ENCODE peak calls at places on chromosomes 4 and X, in nine cellular contexts. One of them, this sample, is unnamed.

GRCh38 chr4:52096048-52096447 is 44.9 kb downstream of the SPATA18 start:
- DNase-seq in NCI-H460: no peak
- DNase-seq in fibroblast of the conjunctiva: no peak
- DNase-seq in T-helper 1 cell: no peak
- DNase-seq in tibial artery: no peak
- DNase-seq in uterus: no peak
- DNase-seq in NCI-H748 treated with DMSO at 0.1 percent for 48 hours: no peak
- DNase-seq in M059J: no peak
- DNase-seq in AML-193: no peak
- DNase-seq in this sample: no peak

GRCh38 chrX:53681661-53682060 is 4.9 kb downstream of the HUWE1 start:
- DNase-seq in NCI-H460: no peak
- DNase-seq in fibroblast of the conjunctiva: no peak
- DNase-seq in T-helper 1 cell: no peak
- DNase-seq in tibial artery: no peak
- DNase-seq in uterus: no peak
- DNase-seq in NCI-H748 treated with DMSO at 0.1 percent for 48 hours: no peak
- DNase-seq in M059J: peak
- DNase-seq in AML-193: no peak
- DNase-seq in this sample: no peak

GRCh38 chrX:2521092-2521926 is 20.5 kb upstream of the DHRSX start:
- DNase-seq in NCI-H460: no peak
- DNase-seq in fibroblast of the conjunctiva: no peak
- DNase-seq in T-helper 1 cell: no peak
- DNase-seq in tibial artery: peak
- DNase-seq in uterus: no peak
- DNase-seq in NCI-H748 treated with DMSO at 0.1 percent for 48 hours: no peak
- DNase-seq in M059J: no peak
- DNase-seq in AML-193: no peak
- DNase-seq in this sample: peak

GRCh38 chr4:3217771-3218170 is 31.2 kb upstream of the MSANTD1 start:
- DNase-seq in NCI-H460: no peak
- DNase-seq in fibroblast of the conjunctiva: no peak
- DNase-seq in T-helper 1 cell: no peak
- DNase-seq in tibial artery: peak
- DNase-seq in uterus: no peak
- DNase-seq in NCI-H748 treated with DMSO at 0.1 percent for 48 hours: no peak
- DNase-seq in M059J: no peak
- DNase-seq in AML-193: no peak
- DNase-seq in this sample: no peak

GRCh38 chrX:120512222-120512621 is 43.1 kb upstream of the LAMP2 start:
- DNase-seq in NCI-H460: no peak
- DNase-seq in fibroblast of the conjunctiva: no peak
- DNase-seq in T-helper 1 cell: no peak
- DNase-seq in tibial artery: no peak
- DNase-seq in uterus: no peak
- DNase-seq in NCI-H748 treated with DMSO at 0.1 percent for 48 hours: no peak
- DNase-seq in M059J: no peak
- DNase-seq in AML-193: no peak
- DNase-seq in this sample: no peak

GRCh38 chrX:7119927-7120577 is 27.5 kb upstream of the STS start:
- DNase-seq in NCI-H460: no peak
- DNase-seq in fibroblast of the conjunctiva: no peak
- DNase-seq in T-helper 1 cell: no peak
- DNase-seq in tibial artery: no peak
- DNase-seq in uterus: no peak
- DNase-seq in NCI-H748 treated with DMSO at 0.1 percent for 48 hours: no peak
- DNase-seq in M059J: no peak
- DNase-seq in AML-193: no peak
- DNase-seq in this sample: no peak

GRCh38 chr4:17066972-17067371 is 168.5 kb upstream of the LDB2 start:
- DNase-seq in NCI-H460: no peak
- DNase-seq in fibroblast of the conjunctiva: peak
- DNase-seq in T-helper 1 cell: no peak
- DNase-seq in tibial artery: peak
- DNase-seq in uterus: peak
- DNase-seq in NCI-H748 treated with DMSO at 0.1 percent for 48 hours: no peak
- DNase-seq in M059J: peak
- DNase-seq in AML-193: no peak
- DNase-seq in this sample: no peak

GRCh38 chrX:119981286-119982070 is 37.9 kb upstream of the NKAP start:
- DNase-seq in NCI-H460: peak
- DNase-seq in fibroblast of the conjunctiva: peak
- DNase-seq in T-helper 1 cell: no peak
- DNase-seq in tibial artery: no peak
- DNase-seq in uterus: no peak
- DNase-seq in NCI-H748 treated with DMSO at 0.1 percent for 48 hours: peak
- DNase-seq in M059J: peak
- DNase-seq in AML-193: peak
- DNase-seq in this sample: no peak

GRCh38 chr4:19748470-19748869 is 503.2 kb upstream of the SLIT2 start:
- DNase-seq in NCI-H460: no peak
- DNase-seq in fibroblast of the conjunctiva: peak
- DNase-seq in T-helper 1 cell: no peak
- DNase-seq in tibial artery: no peak
- DNase-seq in uterus: peak
- DNase-seq in NCI-H748 treated with DMSO at 0.1 percent for 48 hours: no peak
- DNase-seq in M059J: peak
- DNase-seq in AML-193: no peak
- DNase-seq in this sample: no peak

GRCh38 chr4:2074588-2074987 is 15.5 kb downstream of the NAT8L start:
- DNase-seq in NCI-H460: no peak
- DNase-seq in fibroblast of the conjunctiva: no peak
- DNase-seq in T-helper 1 cell: no peak
- DNase-seq in tibial artery: peak
- DNase-seq in uterus: no peak
- DNase-seq in NCI-H748 treated with DMSO at 0.1 percent for 48 hours: no peak
- DNase-seq in M059J: no peak
- DNase-seq in AML-193: no peak
- DNase-seq in this sample: no peak

GRCh38 chr4:26235500-26235899 is 85.3 kb upstream of the RBPJ start:
- DNase-seq in NCI-H460: no peak
- DNase-seq in fibroblast of the conjunctiva: peak
- DNase-seq in T-helper 1 cell: no peak
- DNase-seq in tibial artery: peak
- DNase-seq in uterus: peak
- DNase-seq in NCI-H748 treated with DMSO at 0.1 percent for 48 hours: no peak
- DNase-seq in M059J: peak
- DNase-seq in AML-193: no peak
- DNase-seq in this sample: no peak

GRCh38 chr4:51880016-51880915 is 37.3 kb downstream of the DCUN1D4 start:
- DNase-seq in NCI-H460: no peak
- DNase-seq in fibroblast of the conjunctiva: no peak
- DNase-seq in T-helper 1 cell: no peak
- DNase-seq in tibial artery: no peak
- DNase-seq in uterus: no peak
- DNase-seq in NCI-H748 treated with DMSO at 0.1 percent for 48 hours: no peak
- DNase-seq in M059J: no peak
- DNase-seq in AML-193: no peak
- DNase-seq in this sample: no peak

GRCh38 chr4:4470208-4470607 is 71.6 kb downstream of the STX18 start:
- DNase-seq in NCI-H460: no peak
- DNase-seq in fibroblast of the conjunctiva: no peak
- DNase-seq in T-helper 1 cell: no peak
- DNase-seq in tibial artery: no peak
- DNase-seq in uterus: no peak
- DNase-seq in NCI-H748 treated with DMSO at 0.1 percent for 48 hours: no peak
- DNase-seq in M059J: no peak
- DNase-seq in AML-193: no peak
- DNase-seq in this sample: no peak

GRCh38 chr4:3199661-3200422 is 49.1 kb upstream of the MSANTD1 start:
- DNase-seq in NCI-H460: no peak
- DNase-seq in fibroblast of the conjunctiva: peak
- DNase-seq in T-helper 1 cell: no peak
- DNase-seq in tibial artery: peak
- DNase-seq in uterus: no peak
- DNase-seq in NCI-H748 treated with DMSO at 0.1 percent for 48 hours: no peak
- DNase-seq in M059J: no peak
- DNase-seq in AML-193: no peak
- DNase-seq in this sample: no peak

GRCh38 chrX:70592091-70592490 is 147.5 kb downstream of the DLG3 start:
- DNase-seq in NCI-H460: peak
- DNase-seq in fibroblast of the conjunctiva: peak
- DNase-seq in T-helper 1 cell: no peak
- DNase-seq in tibial artery: no peak
- DNase-seq in uterus: no peak
- DNase-seq in NCI-H748 treated with DMSO at 0.1 percent for 48 hours: no peak
- DNase-seq in M059J: peak
- DNase-seq in AML-193: no peak
- DNase-seq in this sample: no peak

GRCh38 chr4:113159901-113160545 is 110.6 kb downstream of the ANK2 start:
- DNase-seq in NCI-H460: no peak
- DNase-seq in fibroblast of the conjunctiva: no peak
- DNase-seq in T-helper 1 cell: no peak
- DNase-seq in tibial artery: no peak
- DNase-seq in uterus: no peak
- DNase-seq in NCI-H748 treated with DMSO at 0.1 percent for 48 hours: no peak
- DNase-seq in M059J: no peak
- DNase-seq in AML-193: no peak
- DNase-seq in this sample: no peak

GRCh38 chrX:16807548-16807947 is 21.3 kb downstream of the TXLNG start:
- DNase-seq in NCI-H460: no peak
- DNase-seq in fibroblast of the conjunctiva: no peak
- DNase-seq in T-helper 1 cell: no peak
- DNase-seq in tibial artery: no peak
- DNase-seq in uterus: no peak
- DNase-seq in NCI-H748 treated with DMSO at 0.1 percent for 48 hours: no peak
- DNase-seq in M059J: no peak
- DNase-seq in AML-193: no peak
- DNase-seq in this sample: no peak

GRCh38 chr4:73406548-73406875 is 2.4 kb downstream of the ALB start:
- DNase-seq in NCI-H460: no peak
- DNase-seq in fibroblast of the conjunctiva: no peak
- DNase-seq in T-helper 1 cell: no peak
- DNase-seq in tibial artery: no peak
- DNase-seq in uterus: no peak
- DNase-seq in NCI-H748 treated with DMSO at 0.1 percent for 48 hours: no peak
- DNase-seq in M059J: no peak
- DNase-seq in AML-193: no peak
- DNase-seq in this sample: no peak

GRCh38 chrX:70402721-70403120 is 20.4 kb upstream of the GDPD2 start:
- DNase-seq in NCI-H460: no peak
- DNase-seq in fibroblast of the conjunctiva: no peak
- DNase-seq in T-helper 1 cell: no peak
- DNase-seq in tibial artery: no peak
- DNase-seq in uterus: no peak
- DNase-seq in NCI-H748 treated with DMSO at 0.1 percent for 48 hours: no peak
- DNase-seq in M059J: no peak
- DNase-seq in AML-193: no peak
- DNase-seq in this sample: no peak

GRCh38 chr4:156442961-156443360 is 489.3 kb upstream of the CTSO start:
- DNase-seq in NCI-H460: no peak
- DNase-seq in fibroblast of the conjunctiva: no peak
- DNase-seq in T-helper 1 cell: no peak
- DNase-seq in tibial artery: no peak
- DNase-seq in uterus: no peak
- DNase-seq in NCI-H748 treated with DMSO at 0.1 percent for 48 hours: no peak
- DNase-seq in M059J: no peak
- DNase-seq in AML-193: no peak
- DNase-seq in this sample: no peak

GRCh38 chr4:9997881-9998280 is 23.4 kb downstream of the SLC2A9 start:
- DNase-seq in NCI-H460: no peak
- DNase-seq in fibroblast of the conjunctiva: no peak
- DNase-seq in T-helper 1 cell: no peak
- DNase-seq in tibial artery: no peak
- DNase-seq in uterus: no peak
- DNase-seq in NCI-H748 treated with DMSO at 0.1 percent for 48 hours: no peak
- DNase-seq in M059J: peak
- DNase-seq in AML-193: no peak
- DNase-seq in this sample: no peak

GRCh38 chrX:50769389-50770063 is 44.5 kb downstream of the SHROOM4 start:
- DNase-seq in NCI-H460: no peak
- DNase-seq in fibroblast of the conjunctiva: no peak
- DNase-seq in T-helper 1 cell: no peak
- DNase-seq in tibial artery: no peak
- DNase-seq in uterus: no peak
- DNase-seq in NCI-H748 treated with DMSO at 0.1 percent for 48 hours: no peak
- DNase-seq in M059J: peak
- DNase-seq in AML-193: no peak
- DNase-seq in this sample: no peak

GRCh38 chrX:22395372-22395771 is 122.7 kb downstream of the CBLL2 start:
- DNase-seq in NCI-H460: no peak
- DNase-seq in fibroblast of the conjunctiva: no peak
- DNase-seq in T-helper 1 cell: no peak
- DNase-seq in tibial artery: no peak
- DNase-seq in uterus: no peak
- DNase-seq in NCI-H748 treated with DMSO at 0.1 percent for 48 hours: no peak
- DNase-seq in M059J: peak
- DNase-seq in AML-193: no peak
- DNase-seq in this sample: no peak

GRCh38 chrX:77528034-77528433 is 80.8 kb downstream of the FGF16 start:
- DNase-seq in NCI-H460: no peak
- DNase-seq in fibroblast of the conjunctiva: no peak
- DNase-seq in T-helper 1 cell: no peak
- DNase-seq in tibial artery: no peak
- DNase-seq in uterus: no peak
- DNase-seq in NCI-H748 treated with DMSO at 0.1 percent for 48 hours: no peak
- DNase-seq in M059J: no peak
- DNase-seq in AML-193: no peak
- DNase-seq in this sample: no peak

GRCh38 chr4:9867746-9868425 is 86.5 kb downstream of the DRD5 start:
- DNase-seq in NCI-H460: no peak
- DNase-seq in fibroblast of the conjunctiva: no peak
- DNase-seq in T-helper 1 cell: no peak
- DNase-seq in tibial artery: no peak
- DNase-seq in uterus: no peak
- DNase-seq in NCI-H748 treated with DMSO at 0.1 percent for 48 hours: peak
- DNase-seq in M059J: no peak
- DNase-seq in AML-193: no peak
- DNase-seq in this sample: no peak

GRCh38 chr4:182144621-182145359 is 98.4 kb upstream of the TENM3 start:
- DNase-seq in NCI-H460: no peak
- DNase-seq in fibroblast of the conjunctiva: no peak
- DNase-seq in T-helper 1 cell: no peak
- DNase-seq in tibial artery: no peak
- DNase-seq in uterus: peak
- DNase-seq in NCI-H748 treated with DMSO at 0.1 percent for 48 hours: no peak
- DNase-seq in M059J: peak
- DNase-seq in AML-193: no peak
- DNase-seq in this sample: no peak

GRCh38 chr4:32847466-32847865 is 2127.3 kb downstream of the PCDH7 start:
- DNase-seq in NCI-H460: no peak
- DNase-seq in fibroblast of the conjunctiva: no peak
- DNase-seq in T-helper 1 cell: no peak
- DNase-seq in tibial artery: no peak
- DNase-seq in uterus: no peak
- DNase-seq in NCI-H748 treated with DMSO at 0.1 percent for 48 hours: no peak
- DNase-seq in M059J: peak
- DNase-seq in AML-193: no peak
- DNase-seq in this sample: no peak

GRCh38 chr4:40255722-40256281 is 59.0 kb downstream of the RHOH start:
- DNase-seq in NCI-H460: peak
- DNase-seq in fibroblast of the conjunctiva: peak
- DNase-seq in T-helper 1 cell: no peak
- DNase-seq in tibial artery: no peak
- DNase-seq in uterus: no peak
- DNase-seq in NCI-H748 treated with DMSO at 0.1 percent for 48 hours: no peak
- DNase-seq in M059J: peak
- DNase-seq in AML-193: no peak
- DNase-seq in this sample: no peak

GRCh38 chr4:85531575-85532339 is 56.8 kb downstream of the ARHGAP24 start:
- DNase-seq in NCI-H460: no peak
- DNase-seq in fibroblast of the conjunctiva: no peak
- DNase-seq in T-helper 1 cell: no peak
- DNase-seq in tibial artery: no peak
- DNase-seq in uterus: no peak
- DNase-seq in NCI-H748 treated with DMSO at 0.1 percent for 48 hours: no peak
- DNase-seq in M059J: no peak
- DNase-seq in AML-193: no peak
- DNase-seq in this sample: no peak

GRCh38 chr4:171793723-171794122 is 19.5 kb upstream of the GALNTL6 start:
- DNase-seq in NCI-H460: no peak
- DNase-seq in fibroblast of the conjunctiva: no peak
- DNase-seq in T-helper 1 cell: no peak
- DNase-seq in tibial artery: no peak
- DNase-seq in uterus: no peak
- DNase-seq in NCI-H748 treated with DMSO at 0.1 percent for 48 hours: no peak
- DNase-seq in M059J: no peak
- DNase-seq in AML-193: no peak
- DNase-seq in this sample: no peak

GRCh38 chr4:185717018-185717726 is 94.8 kb downstream of the SORBS2 start:
- DNase-seq in NCI-H460: no peak
- DNase-seq in fibroblast of the conjunctiva: no peak
- DNase-seq in T-helper 1 cell: no peak
- DNase-seq in tibial artery: no peak
- DNase-seq in uterus: no peak
- DNase-seq in NCI-H748 treated with DMSO at 0.1 percent for 48 hours: peak
- DNase-seq in M059J: no peak
- DNase-seq in AML-193: no peak
- DNase-seq in this sample: no peak